ENCODE peak calls at places on chromosomes 11 and 22, in five cellular contexts. One of them, this sample, is unnamed. For H3K4me1, the result is how much of the 10 kb centered on the place peaks cover.

GRCh38 chr11:117822031-117822521 is 2.5 kb downstream of the FXYD2 start:
- DNase-seq in Caco-2: peak
- DNase-seq in neuronal stem cell: no peak
- DNase-seq in endodermal cell: peak
- DNase-seq in left lung: peak
- DNase-seq in this sample: peak

GRCh38 chr11:3626250-3626960 is 15.4 kb downstream of the ART5 start:
- DNase-seq in Caco-2: no peak
- DNase-seq in neuronal stem cell: no peak
- DNase-seq in endodermal cell: peak
- DNase-seq in left lung: peak
- DNase-seq in this sample: no peak

GRCh38 chr22:44312766-44313165 is at the start of gene SHISAL1:
- DNase-seq in Caco-2: no peak
- DNase-seq in neuronal stem cell: no peak
- DNase-seq in endodermal cell: no peak
- DNase-seq in left lung: peak
- DNase-seq in this sample: peak

GRCh38 chr11:202490-202889 is 4.7 kb downstream of the BET1L start:
- DNase-seq in Caco-2: no peak
- DNase-seq in neuronal stem cell: no peak
- DNase-seq in endodermal cell: peak
- DNase-seq in left lung: no peak
- DNase-seq in this sample: no peak

GRCh38 chr22:30969532-30970355 is 679 bp downstream of the TUG1 start:
- DNase-seq in Caco-2: peak
- DNase-seq in neuronal stem cell: no peak
- DNase-seq in endodermal cell: peak
- DNase-seq in left lung: no peak
- DNase-seq in this sample: no peak

GRCh38 chr11:103803062-103803461 is 233.4 kb upstream of the DDI1 start:
- DNase-seq in Caco-2: no peak
- DNase-seq in neuronal stem cell: no peak
- DNase-seq in endodermal cell: peak
- DNase-seq in left lung: no peak
- DNase-seq in this sample: no peak

GRCh38 chr11:31262761-31263160 is 106.8 kb downstream of the DCDC1 start:
- DNase-seq in Caco-2: no peak
- DNase-seq in neuronal stem cell: no peak
- DNase-seq in endodermal cell: no peak
- DNase-seq in left lung: no peak
- DNase-seq in this sample: no peak

GRCh38 chr11:44865866-44866272 is 84.8 kb downstream of the TP53I11 start:
- DNase-seq in Caco-2: no peak
- DNase-seq in neuronal stem cell: no peak
- DNase-seq in endodermal cell: no peak
- DNase-seq in left lung: no peak
- DNase-seq in this sample: no peak

GRCh38 chr11:102829671-102830070 is 13.7 kb downstream of the MMP3 start:
- DNase-seq in Caco-2: no peak
- DNase-seq in neuronal stem cell: no peak
- DNase-seq in endodermal cell: no peak
- DNase-seq in left lung: no peak
- DNase-seq in this sample: no peak

GRCh38 chr11:68020575-68020974 is 9.9 kb upstream of the NDUFS8 start:
- DNase-seq in Caco-2: peak
- DNase-seq in neuronal stem cell: no peak
- DNase-seq in endodermal cell: peak
- DNase-seq in left lung: peak
- DNase-seq in this sample: peak

GRCh38 chr11:65112551-65113360 is 1.1 kb downstream of the TM7SF2 start:
- DNase-seq in Caco-2: peak
- DNase-seq in neuronal stem cell: no peak
- DNase-seq in endodermal cell: peak
- DNase-seq in left lung: peak
- DNase-seq in this sample: no peak

GRCh38 chr11:112786196-112786595 is 175.0 kb upstream of the NCAM1 start:
- DNase-seq in Caco-2: no peak
- DNase-seq in neuronal stem cell: no peak
- DNase-seq in endodermal cell: no peak
- DNase-seq in left lung: no peak
- DNase-seq in this sample: no peak

GRCh38 chr22:36220457-36220921 is 18.8 kb downstream of the APOL2 start:
- DNase-seq in Caco-2: no peak
- DNase-seq in neuronal stem cell: no peak
- DNase-seq in endodermal cell: peak
- DNase-seq in left lung: no peak
- DNase-seq in this sample: no peak

GRCh38 chr11:8933931-8934330 is 1.2 kb upstream of the C11orf16 start:
- DNase-seq in Caco-2: no peak
- DNase-seq in neuronal stem cell: no peak
- DNase-seq in endodermal cell: peak
- DNase-seq in left lung: no peak
- DNase-seq in this sample: no peak

GRCh38 chr11:60786811-60787567 is 1.9 kb downstream of the MS4A10 start:
- DNase-seq in Caco-2: no peak
- DNase-seq in neuronal stem cell: no peak
- DNase-seq in endodermal cell: no peak
- DNase-seq in left lung: no peak
- DNase-seq in this sample: peak

GRCh38 chr11:65136515-65137096 is 2.3 kb upstream of the SYVN1 start:
- DNase-seq in Caco-2: no peak
- DNase-seq in neuronal stem cell: no peak
- DNase-seq in endodermal cell: no peak
- DNase-seq in left lung: no peak
- DNase-seq in this sample: no peak

GRCh38 chr11:103257360-103257759 is 148.1 kb downstream of the DYNC2H1 start:
- DNase-seq in Caco-2: peak
- DNase-seq in neuronal stem cell: no peak
- DNase-seq in endodermal cell: peak
- DNase-seq in left lung: no peak
- DNase-seq in this sample: peak

GRCh38 chr22:27114186-27114585 is 456.8 kb downstream of the MIAT start:
- DNase-seq in Caco-2: no peak
- DNase-seq in neuronal stem cell: no peak
- DNase-seq in endodermal cell: no peak
- DNase-seq in left lung: no peak
- DNase-seq in this sample: no peak

GRCh38 chr22:27110985-27111451 is 453.6 kb downstream of the MIAT start:
- DNase-seq in Caco-2: peak
- DNase-seq in neuronal stem cell: no peak
- DNase-seq in endodermal cell: peak
- DNase-seq in left lung: no peak
- DNase-seq in this sample: peak

GRCh38 chr22:27113211-27114030 is 456.0 kb downstream of the MIAT start:
- DNase-seq in Caco-2: peak
- DNase-seq in neuronal stem cell: no peak
- DNase-seq in endodermal cell: no peak
- DNase-seq in left lung: no peak
- DNase-seq in this sample: peak

GRCh38 chr22:27111796-27112195 is 454.4 kb downstream of the MIAT start:
- DNase-seq in Caco-2: no peak
- DNase-seq in neuronal stem cell: no peak
- DNase-seq in endodermal cell: no peak
- DNase-seq in left lung: no peak
- DNase-seq in this sample: no peak

DNA sequence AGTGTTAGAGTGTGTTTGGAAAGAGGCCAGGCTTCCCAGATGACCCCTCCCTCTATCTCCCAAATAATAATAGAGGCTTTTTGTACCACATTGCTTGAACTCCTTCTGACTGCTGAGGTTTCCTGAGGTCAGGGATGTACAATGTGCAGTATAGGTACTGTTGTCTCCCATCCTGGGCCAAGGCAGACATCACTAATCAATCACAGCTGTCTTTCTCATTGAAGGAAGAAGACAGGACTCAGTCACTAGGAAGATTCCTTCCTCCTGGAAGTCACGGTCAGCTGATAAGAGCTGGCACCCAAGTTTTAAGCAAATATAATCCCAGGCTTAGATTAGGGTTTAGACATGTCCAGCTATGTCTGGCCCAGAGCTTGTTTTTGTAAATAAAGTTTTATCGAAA is 454.9 kb downstream of the MIAT start:
- DNase-seq in Caco-2: no peak
- DNase-seq in neuronal stem cell: no peak
- DNase-seq in endodermal cell: no peak
- DNase-seq in left lung: no peak
- DNase-seq in this sample: no peak
- H3K4me1 ChIP-seq in Caco-2: half or more
- H3K4me1 ChIP-seq in neuronal stem cell: under half
- H3K4me1 ChIP-seq in endodermal cell: under half
- H3K4me1 ChIP-seq in left lung: under half
- H3K4me1 ChIP-seq in this sample: under half

GRCh38 chr11:77172666-77172982 is 44.6 kb downstream of the MYO7A start:
- DNase-seq in Caco-2: no peak
- DNase-seq in neuronal stem cell: no peak
- DNase-seq in endodermal cell: no peak
- DNase-seq in left lung: peak
- DNase-seq in this sample: no peak

GRCh38 chr11:77174559-77174958 is 46.5 kb downstream of the MYO7A start:
- DNase-seq in Caco-2: no peak
- DNase-seq in neuronal stem cell: no peak
- DNase-seq in endodermal cell: peak
- DNase-seq in left lung: peak
- DNase-seq in this sample: no peak

GRCh38 chr11:77171885-77172665 is 44.0 kb downstream of the MYO7A start:
- DNase-seq in Caco-2: peak
- DNase-seq in neuronal stem cell: peak
- DNase-seq in endodermal cell: peak
- DNase-seq in left lung: peak
- DNase-seq in this sample: peak

GRCh38 chr11:77175021-77175842 is 47.2 kb downstream of the MYO7A start:
- DNase-seq in Caco-2: no peak
- DNase-seq in neuronal stem cell: no peak
- DNase-seq in endodermal cell: peak
- DNase-seq in left lung: peak
- DNase-seq in this sample: no peak

DNA sequence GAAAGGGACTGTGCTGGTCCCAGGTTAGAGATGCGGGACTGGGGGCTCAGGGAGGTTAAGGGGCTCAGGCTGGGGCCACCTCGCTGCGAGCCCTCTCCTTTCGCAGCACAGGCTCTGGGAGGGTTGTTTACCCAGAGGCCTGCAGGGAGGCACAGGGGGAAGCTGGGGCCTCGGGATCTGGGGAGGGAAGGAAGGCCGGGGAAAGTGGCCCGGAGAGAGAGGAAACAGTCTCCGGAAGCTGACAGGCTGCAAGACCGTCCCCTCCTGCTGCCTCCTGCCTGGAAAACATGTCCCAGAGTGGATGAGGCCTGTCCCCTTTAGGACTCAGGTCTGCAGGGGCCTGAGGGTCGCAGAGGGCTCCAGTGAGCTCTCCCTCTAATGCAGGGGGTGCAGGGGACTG is 45.4 kb downstream of the MYO7A start:
- DNase-seq in Caco-2: no peak
- DNase-seq in neuronal stem cell: no peak
- DNase-seq in endodermal cell: no peak
- DNase-seq in left lung: peak
- DNase-seq in this sample: no peak
- H3K4me1 ChIP-seq in Caco-2: under half
- H3K4me1 ChIP-seq in neuronal stem cell: under half
- H3K4me1 ChIP-seq in endodermal cell: under half
- H3K4me1 ChIP-seq in left lung: under half
- H3K4me1 ChIP-seq in this sample: under half

DNA sequence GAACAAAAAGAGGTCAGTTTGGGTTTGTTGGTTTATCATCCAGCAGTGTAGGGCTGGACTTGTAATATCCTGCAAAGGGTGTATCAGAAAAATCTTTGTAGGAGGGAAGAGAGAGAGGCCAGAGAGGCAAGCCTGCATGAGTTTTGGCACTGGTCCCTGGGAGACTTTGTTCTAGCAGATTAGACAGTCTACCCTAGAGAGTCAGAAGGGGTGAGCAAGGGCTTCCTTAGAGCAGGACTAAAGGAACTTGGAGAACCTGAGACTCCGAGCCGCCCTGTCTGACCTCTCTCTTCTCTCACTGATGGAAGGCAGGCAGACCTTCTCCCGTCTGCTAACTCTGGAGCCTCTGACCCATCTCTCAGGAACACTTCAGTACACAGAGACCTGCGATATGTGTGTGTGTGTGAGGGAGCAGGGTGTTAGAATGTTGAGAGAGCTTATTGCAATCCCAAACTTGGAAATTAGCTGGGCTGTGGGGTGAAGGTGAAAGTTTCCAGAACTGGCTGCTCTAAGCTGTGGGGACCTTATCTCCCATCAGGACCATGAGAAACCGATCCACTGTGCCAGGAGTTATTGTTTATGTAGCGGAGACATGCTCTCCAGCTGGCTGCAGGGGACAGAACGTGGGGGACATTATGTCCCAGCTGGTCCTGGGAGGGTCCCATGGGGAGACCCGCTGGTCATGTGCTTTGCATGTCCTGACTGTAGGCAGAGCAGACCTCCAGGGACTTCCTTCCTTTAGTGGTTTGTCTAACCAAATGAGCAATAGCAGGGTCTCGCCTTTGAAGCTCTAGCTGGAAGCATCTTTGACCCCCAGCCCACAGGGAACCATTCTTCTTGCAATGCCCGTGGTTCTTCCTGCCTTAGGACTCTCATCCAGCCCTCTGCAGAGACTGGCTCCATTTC is 51.1 kb downstream of the TIMP3 start:
- DNase-seq in Caco-2: no peak
- DNase-seq in neuronal stem cell: no peak
- DNase-seq in endodermal cell: no peak
- DNase-seq in left lung: no peak
- DNase-seq in this sample: peak
- H3K4me1 ChIP-seq in Caco-2: under half
- H3K4me1 ChIP-seq in neuronal stem cell: under half
- H3K4me1 ChIP-seq in endodermal cell: under half
- H3K4me1 ChIP-seq in left lung: under half
- H3K4me1 ChIP-seq in this sample: under half

DNA sequence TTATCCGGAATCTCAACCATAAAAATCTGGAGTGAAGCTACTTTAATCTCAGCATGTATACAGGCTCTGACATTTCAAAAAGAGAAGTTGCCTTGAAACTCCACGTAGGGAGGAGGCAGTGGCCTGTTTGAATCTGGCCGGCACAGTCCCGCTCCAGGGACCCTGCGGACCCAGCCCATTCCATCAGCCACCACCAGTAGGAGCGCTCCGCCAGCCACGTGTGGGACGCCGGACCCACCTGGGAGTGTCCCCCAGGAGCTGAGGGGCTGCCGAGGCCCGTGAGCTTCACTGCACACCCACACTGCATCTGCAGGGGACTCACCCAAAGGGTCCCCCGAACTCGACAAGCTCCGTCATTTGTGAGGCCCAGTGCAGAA is 1.8 kb upstream of the SYT8 start:
- DNase-seq in Caco-2: no peak
- DNase-seq in neuronal stem cell: no peak
- DNase-seq in endodermal cell: peak
- DNase-seq in left lung: peak
- DNase-seq in this sample: no peak
- H3K4me1 ChIP-seq in Caco-2: half or more
- H3K4me1 ChIP-seq in neuronal stem cell: under half
- H3K4me1 ChIP-seq in endodermal cell: under half
- H3K4me1 ChIP-seq in left lung: under half
- H3K4me1 ChIP-seq in this sample: under half

GRCh38 chr11:76667856-76668255 is 2.7 kb downstream of the LRRC32 start:
- DNase-seq in Caco-2: no peak
- DNase-seq in neuronal stem cell: no peak
- DNase-seq in endodermal cell: peak
- DNase-seq in left lung: peak
- DNase-seq in this sample: no peak
- H3K4me1 ChIP-seq in Caco-2: under half
- H3K4me1 ChIP-seq in neuronal stem cell: under half
- H3K4me1 ChIP-seq in endodermal cell: under half
- H3K4me1 ChIP-seq in left lung: half or more
- H3K4me1 ChIP-seq in this sample: under half